ENCODE peak calls at places on chromosomes 13 and 19, in nine cellular contexts. N is nephron progenitor cell; R is upper lobe of right lung; C is PC-9; L is B cell; O is neural progenitor cell; X is foreskin fibroblast; K is CD8-positive, alpha-beta T cell; F is GM13976. H is an unnamed sample.

GRCh38 chr13:67229438-67230242 is 496 bp downstream of the PCDH9 start:
- DNase-seq in X (no peak), F (no peak), K (no peak), C (no peak), L (no peak), R (no peak), O (peak), N (no peak), H (peak)

GRCh38 chr19:4139614-4140236 is 13.7 kb upstream of the CREB3L3 start:
- DNase-seq in O (peak), X (no peak), R (peak), K (peak), L (peak), F (peak), C (peak), N (peak), H (peak)

GRCh38 chr13:65638572-65639168 is 1591.5 kb downstream of the PCDH9 start:
- DNase-seq in F (no peak), X (peak), K (no peak), N (peak), R (no peak), L (no peak), O (peak), C (no peak), H (peak)

GRCh38 chr13:85266771-85267170 is 532.4 kb downstream of the SLITRK6 start:
- DNase-seq in F (no peak), C (no peak), X (no peak), O (peak), N (peak), R (no peak), L (no peak), K (no peak), H (peak)

GRCh38 chr13:92175330-92175729 is 776.9 kb downstream of the GPC5 start:
- DNase-seq in N (peak), F (peak), L (peak), K (no peak), C (no peak), R (no peak), X (peak), O (peak), H (peak)

GRCh38 chr19:29690842-29691241 is 24.2 kb downstream of the C19orf12 start:
- DNase-seq in X (no peak), R (no peak), F (peak), O (peak), L (peak), K (peak), N (no peak), C (peak), H (peak)

GRCh38 chr19:47352095-47352494 is 3.0 kb downstream of the DHX34 start:
- DNase-seq in O (no peak), R (no peak), C (no peak), X (no peak), L (no peak), K (no peak), N (no peak), F (no peak), H (no peak)

GRCh38 chr19:10617409-10618121 is 7.8 kb upstream of the SLC44A2 start:
- DNase-seq in X (peak), F (no peak), K (no peak), N (no peak), R (no peak), L (no peak), C (peak), O (no peak), H (no peak)

GRCh38 chr13:37995052-37995451 is 125.5 kb upstream of the TRPC4 start:
- DNase-seq in K (no peak), F (no peak), O (peak), L (no peak), R (no peak), C (no peak), N (peak), X (no peak), H (peak)

GRCh38 chr19:22595918-22596341 is 38.2 kb upstream of the ZNF492 start:
- DNase-seq in R (no peak), L (peak), O (no peak), K (no peak), X (no peak), C (no peak), N (no peak), F (no peak), H (no peak)

GRCh38 chr19:6800991-6801396 is 28.5 kb downstream of the VAV1 start:
- DNase-seq in X (peak), K (no peak), N (no peak), O (no peak), L (no peak), R (no peak), F (no peak), C (peak), H (no peak)

GRCh38 chr19:52345162-52345561 is 9.1 kb downstream of the ZNF610 start:
- DNase-seq in O (no peak), C (no peak), L (no peak), K (no peak), N (no peak), F (no peak), R (no peak), X (no peak), H (no peak)

GRCh38 chr19:41356984-41357739 is 3.4 kb upstream of the TGFB1 start:
- DNase-seq in C (no peak), R (no peak), X (no peak), K (no peak), O (no peak), F (no peak), L (no peak), N (no peak), H (no peak)

GRCh38 chr13:74683411-74683810 is 549.2 kb upstream of the KLF12 start:
- DNase-seq in X (no peak), N (no peak), C (no peak), K (no peak), F (no peak), R (no peak), L (no peak), O (no peak), H (peak)
- TF ChIP-seq CTCF in X (peak), N (no peak), C (no peak), K (no peak), F (no peak), R (no peak), L (no peak), O (peak), H (peak)

GRCh38 chr13:46717275-46717674 is 79.7 kb downstream of the ESD start:
- DNase-seq in N (no peak), O (no peak), X (no peak), C (no peak), F (no peak), R (no peak), L (no peak), K (no peak), H (no peak)

GRCh38 chr13:46715363-46715762 is 81.6 kb downstream of the ESD start:
- DNase-seq in X (no peak), R (no peak), O (no peak), C (no peak), N (no peak), L (no peak), K (no peak), F (no peak), H (no peak)

GRCh38 chr13:46716821-46717220 is 80.1 kb downstream of the ESD start:
- DNase-seq in F (no peak), C (no peak), K (no peak), O (no peak), X (no peak), L (no peak), N (no peak), R (no peak), H (no peak)

DNA sequence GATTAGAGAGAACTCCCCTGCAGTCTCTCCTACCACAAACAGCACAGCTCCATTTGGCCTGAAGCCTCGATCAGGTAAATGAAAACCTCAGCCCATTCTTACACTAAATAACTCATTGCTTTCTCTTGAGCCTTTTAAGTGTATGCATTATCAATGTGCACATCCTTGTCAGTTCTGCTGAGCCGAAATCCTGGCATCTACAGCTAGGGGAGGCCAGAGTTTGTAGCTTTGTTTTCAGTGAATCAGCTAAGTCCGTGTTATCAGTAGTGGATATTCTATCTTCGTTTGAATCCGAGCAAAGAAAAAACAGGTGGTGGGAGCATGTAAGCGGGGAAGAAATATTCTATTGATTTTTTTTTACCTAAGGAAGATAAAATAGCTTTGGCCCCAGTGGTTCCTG is 84.4 kb downstream of the ESD start:
- DNase-seq in L (no peak), N (no peak), R (no peak), X (no peak), F (no peak), C (no peak), K (no peak), O (peak), H (peak)
- TF ChIP-seq CTCF in L (no peak), N (no peak), R (no peak), X (peak), F (no peak), C (no peak), K (no peak), O (peak), H (peak)

DNA sequence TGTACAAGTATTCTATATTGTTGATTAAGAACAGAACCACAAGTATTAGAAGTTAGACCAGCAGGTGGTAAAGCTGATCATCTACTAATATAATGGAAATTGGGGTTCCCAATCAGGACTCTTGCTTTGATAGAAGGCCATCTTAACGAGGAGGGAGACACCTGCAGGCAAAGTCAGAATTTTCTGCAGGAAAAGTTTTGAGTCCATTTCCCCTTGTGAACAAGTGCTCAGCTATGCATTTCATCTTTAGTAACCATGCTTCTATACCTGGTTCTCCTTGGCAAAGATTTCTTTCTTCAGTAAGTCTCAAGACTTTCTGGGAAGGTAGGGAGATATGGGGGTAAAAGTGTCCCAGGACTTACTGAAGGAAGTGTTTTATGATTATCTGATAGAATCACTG is 36.1 kb upstream of the USPL1 start:
- DNase-seq in X (peak), F (peak), L (peak), C (no peak), N (no peak), R (no peak), K (no peak), O (peak), H (peak)
- TF ChIP-seq CTCF in X (peak), F (peak), L (no peak), C (peak), N (no peak), R (peak), K (no peak), O (peak), H (peak)

DNA sequence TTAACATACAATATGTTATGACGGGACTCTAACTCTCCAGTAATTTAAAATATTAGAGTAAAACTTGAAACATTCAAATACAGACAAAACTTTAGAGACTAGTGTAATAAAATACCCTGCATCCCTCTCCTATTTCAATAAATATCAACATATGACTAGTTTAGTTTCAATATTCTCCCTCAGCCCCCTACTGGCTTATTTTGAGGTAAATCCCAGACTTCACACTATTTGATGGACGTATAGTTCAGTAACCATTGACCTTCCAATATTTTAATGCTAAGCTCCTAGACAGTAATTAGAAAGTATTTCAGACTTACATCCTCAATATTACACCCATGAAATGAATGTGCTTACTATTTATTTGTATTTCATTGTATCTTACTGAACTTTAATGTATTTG is 180.7 kb upstream of the STARD13 start:
- DNase-seq in C (no peak), K (no peak), L (no peak), O (no peak), N (no peak), R (no peak), F (no peak), X (no peak), H (no peak)
- TF ChIP-seq CTCF in C (no peak), K (no peak), L (no peak), O (no peak), N (no peak), R (no peak), F (no peak), X (no peak), H (peak)

DNA sequence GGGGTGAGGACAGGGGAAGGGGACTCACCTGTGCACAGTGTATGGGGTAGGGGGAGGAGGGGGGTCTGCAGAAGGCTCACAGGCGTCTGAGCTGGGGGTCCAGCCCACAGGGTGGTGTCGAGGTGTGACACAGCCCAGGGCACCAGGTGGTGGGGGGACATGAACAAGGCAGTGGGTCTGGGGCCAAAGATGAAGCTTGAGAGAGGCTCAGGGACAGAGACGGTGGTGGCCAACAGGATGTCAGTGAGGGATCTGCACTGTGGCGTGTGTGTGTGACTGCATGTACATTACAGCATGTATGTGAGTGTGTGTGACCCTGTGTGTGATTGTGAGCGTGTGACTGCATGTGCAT is 1.7 kb downstream of the ADAMTS10 start:
- DNase-seq in N (no peak), O (no peak), L (no peak), X (no peak), R (no peak), C (no peak), F (no peak), K (no peak), H (no peak)
- TF ChIP-seq CTCF in N (no peak), O (no peak), L (no peak), X (no peak), R (no peak), C (no peak), F (no peak), K (no peak), H (no peak)

DNA sequence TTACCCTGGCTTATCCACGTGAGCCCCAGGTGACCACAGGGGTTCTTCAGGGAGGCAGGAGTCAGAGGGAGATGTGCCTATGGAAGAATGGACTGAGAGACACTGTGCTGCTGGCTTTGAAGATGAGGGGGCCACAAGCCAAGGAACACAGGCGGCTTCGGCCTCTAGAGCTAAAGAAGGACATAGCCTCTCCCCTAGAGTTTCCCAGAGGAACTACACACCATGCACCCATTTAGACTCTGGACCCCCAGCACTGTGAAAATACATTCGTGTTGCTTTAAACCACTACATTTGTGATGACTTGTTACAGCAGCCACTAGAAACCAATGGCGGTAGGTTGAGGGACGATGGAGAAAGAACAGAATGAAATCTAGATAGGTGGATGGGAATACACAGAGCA is 13.7 kb upstream of the ATF5 start:
- DNase-seq in L (no peak), X (no peak), C (no peak), O (no peak), R (no peak), N (no peak), F (no peak), K (no peak), H (no peak)
- TF ChIP-seq CTCF in L (no peak), X (no peak), C (peak), O (no peak), R (no peak), N (no peak), F (no peak), K (no peak), H (peak)

GRCh38 chr13:71979616-71980015 is 112.6 kb upstream of the DACH1 start:
- DNase-seq in X (no peak), F (no peak), O (peak), C (no peak), K (no peak), N (peak), R (no peak), L (no peak), H (peak)
- TF ChIP-seq CTCF in X (no peak), F (peak), O (peak), C (peak), K (no peak), N (peak), R (no peak), L (no peak), H (peak)

DNA sequence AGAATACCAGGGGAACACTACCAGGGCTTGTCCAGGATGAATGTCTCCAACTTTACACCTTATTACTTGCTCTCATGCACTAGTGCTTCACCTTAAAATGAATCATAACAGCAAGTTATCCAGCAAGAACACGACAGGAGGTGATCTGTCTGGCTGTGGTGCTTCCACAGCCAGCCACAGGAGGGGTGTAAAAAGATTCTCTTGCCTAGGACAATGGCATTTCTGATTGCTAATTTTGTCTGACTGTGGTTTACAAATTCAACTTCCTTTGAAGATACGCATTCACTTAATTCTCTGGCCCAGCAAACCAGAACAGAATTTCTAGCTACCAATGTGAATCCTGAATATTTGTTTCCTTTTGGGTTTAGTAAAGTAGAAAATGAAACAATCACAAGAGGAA is 23.1 kb upstream of the COG3 start:
- DNase-seq in R (no peak), X (peak), O (no peak), N (no peak), K (no peak), F (peak), C (no peak), L (no peak), H (no peak)
- TF ChIP-seq CTCF in R (no peak), X (peak), O (no peak), N (no peak), K (no peak), F (no peak), C (peak), L (no peak), H (peak)

DNA sequence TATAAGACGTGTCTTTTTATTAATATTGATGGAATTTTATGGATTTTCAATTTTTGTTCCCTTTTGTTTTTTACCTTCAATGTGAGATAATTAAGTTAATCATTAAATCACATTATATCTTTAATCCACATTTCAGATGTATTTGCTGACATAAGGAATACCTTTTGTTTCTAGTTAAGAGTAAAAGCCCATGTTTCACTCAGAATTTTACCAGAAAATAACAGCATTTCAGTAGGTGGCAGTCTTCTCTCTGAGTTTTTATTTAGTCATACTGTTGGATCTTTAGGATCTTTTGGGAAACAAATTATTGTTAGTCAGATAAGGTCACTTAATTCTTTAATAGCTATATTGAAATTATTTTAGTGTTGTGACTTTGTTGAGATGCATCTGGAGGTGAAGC is 67.9 kb downstream of the NDFIP2 start:
- DNase-seq in X (no peak), F (no peak), R (no peak), K (no peak), C (no peak), N (no peak), O (no peak), L (no peak), H (no peak)
- TF ChIP-seq CTCF in X (peak), F (no peak), R (peak), K (no peak), C (peak), N (peak), O (peak), L (no peak), H (peak)

GRCh38 chr13:47798194-47798593 is 202.9 kb downstream of the SUCLA2 start:
- DNase-seq in O (no peak), L (no peak), N (no peak), K (no peak), C (no peak), F (no peak), R (no peak), X (no peak), H (no peak)

GRCh38 chr13:47790755-47791154 is 210.3 kb downstream of the SUCLA2 start:
- DNase-seq in R (no peak), N (no peak), K (no peak), O (no peak), F (no peak), C (no peak), X (no peak), L (no peak), H (no peak)

GRCh38 chr13:47796816-47797215 is 204.3 kb downstream of the SUCLA2 start:
- DNase-seq in C (no peak), L (no peak), X (no peak), N (no peak), F (no peak), K (no peak), R (no peak), O (no peak), H (peak)

GRCh38 chr13:47798906-47799305 is 202.2 kb downstream of the SUCLA2 start:
- DNase-seq in K (no peak), C (no peak), O (no peak), R (no peak), X (peak), F (no peak), L (no peak), N (no peak), H (peak)

GRCh38 chr13:47794963-47795362 is 206.1 kb downstream of the SUCLA2 start:
- DNase-seq in X (no peak), C (no peak), L (no peak), O (no peak), R (no peak), K (no peak), N (no peak), F (peak), H (peak)
- TF ChIP-seq CTCF in X (peak), C (peak), L (peak), O (peak), R (peak), K (peak), N (peak), F (no peak), H (peak)

H was measured in GM23338.